ENCODE peak calls at places on chromosomes 7 and 10, in seven cellular contexts. U is HCT116; T is neuronal stem cell; R is IMR-90; I is kidney; V is heart right ventricle; M is CD4-positive, alpha-beta T cell. F is an unnamed sample.

GRCh38 chr10:129758180-129758579 is 205.9 kb downstream of the EBF3 start:
- DNase-seq in V (no peak), I (peak; percentile 10), U (no peak), T (no peak), R (no peak), M (no peak), F (no peak)

GRCh38 chr7:7266257-7266656 is 83.9 kb downstream of the C1GALT1 start:
- DNase-seq in T (no peak), I (no peak), M (no peak), V (no peak), U (no peak), R (no peak), F (no peak)

GRCh38 chr7:107394831-107395230 is 75.0 kb upstream of the GPR22 start:
- DNase-seq in M (no peak), R (peak; percentile 72), U (no peak), T (no peak), I (no peak), V (no peak), F (no peak)

GRCh38 chr10:106999118-106999707 is 165.3 kb downstream of the SORCS1 start:
- DNase-seq in I (no peak), T (no peak), M (no peak), U (no peak), V (no peak), R (no peak), F (no peak)

GRCh38 chr7:96297873-96298272 is 24.0 kb downstream of the SLC25A13 start:
- DNase-seq in I (no peak), V (no peak), U (no peak), T (no peak), M (no peak), R (no peak), F (no peak)

GRCh38 chr7:132557489-132558044 is 18.7 kb downstream of the PLXNA4 start:
- DNase-seq in I (no peak), U (no peak), V (no peak), M (no peak), R (no peak), T (no peak), F (no peak)

GRCh38 chr7:100803398-100804161 is 23.7 kb downstream of the EPHB4 start:
- DNase-seq in V (peak; percentile 85), U (no peak), I (peak; percentile 89), R (peak; percentile 83), T (peak; percentile 44), M (no peak), F (peak; percentile 31)

GRCh38 chr7:146172112-146172511 is 55.5 kb downstream of the CNTNAP2 start:
- DNase-seq in T (no peak), I (no peak), U (no peak), V (no peak), M (no peak), R (no peak), F (no peak)

GRCh38 chr7:132618956-132619305 is 42.7 kb upstream of the PLXNA4 start:
- DNase-seq in T (no peak), U (no peak), R (peak; percentile 3), M (no peak), V (no peak), I (no peak), F (no peak)

GRCh38 chr7:94649313-94649924 is 6.5 kb downstream of the SGCE start:
- DNase-seq in T (no peak), I (no peak), M (no peak), U (no peak), V (no peak), R (peak; percentile 2), F (no peak)

GRCh38 chr7:78794101-78794500 is 659.4 kb downstream of the MAGI2 start:
- DNase-seq in V (no peak), M (no peak), R (peak; percentile 82), T (no peak), I (no peak), U (no peak), F (no peak)

GRCh38 chr7:137142376-137142775 is 201.2 kb downstream of the PTN start:
- DNase-seq in R (peak; percentile 58), T (no peak), I (no peak), U (no peak), M (no peak), V (no peak), F (peak; percentile 56)

GRCh38 chr10:47299989-47300931 is at the start of gene GDF10:
- DNase-seq in U (no peak), T (peak; percentile 31), R (no peak), V (no peak), I (no peak), M (no peak), F (no peak)

GRCh38 chr10:29535012-29535777 is 99.6 kb downstream of the SVIL start:
- DNase-seq in U (peak; percentile 16), R (peak; percentile 88), M (no peak), T (no peak), V (no peak), I (peak; percentile 91), F (no peak)

GRCh38 chr10:63273575-63273974 is 140.4 kb downstream of the NRBF2 start:
- DNase-seq in T (no peak), I (no peak), M (no peak), V (no peak), U (no peak), R (peak; percentile 30), F (no peak)

GRCh38 chr10:79315602-79315920 is 31.7 kb upstream of the PPIF start:
- DNase-seq in T (no peak), V (no peak), M (no peak), I (no peak), R (no peak), U (no peak), F (no peak)

GRCh38 chr10:92284112-92284704 is 6.7 kb downstream of the CPEB3 start:
- DNase-seq in T (no peak), R (no peak), I (no peak), M (no peak), V (no peak), U (no peak), F (no peak)

GRCh38 chr10:103184615-103185014 is 8.5 kb downstream of the NT5C2 start:
- DNase-seq in I (no peak), M (no peak), V (no peak), T (no peak), U (no peak), R (no peak), F (no peak)

GRCh38 chr10:31677198-31678138 is 251.2 kb downstream of the ARHGAP12 start:
- DNase-seq in M (no peak), V (no peak), U (no peak), R (no peak), I (no peak), T (peak; percentile 96), F (no peak)

DNA sequence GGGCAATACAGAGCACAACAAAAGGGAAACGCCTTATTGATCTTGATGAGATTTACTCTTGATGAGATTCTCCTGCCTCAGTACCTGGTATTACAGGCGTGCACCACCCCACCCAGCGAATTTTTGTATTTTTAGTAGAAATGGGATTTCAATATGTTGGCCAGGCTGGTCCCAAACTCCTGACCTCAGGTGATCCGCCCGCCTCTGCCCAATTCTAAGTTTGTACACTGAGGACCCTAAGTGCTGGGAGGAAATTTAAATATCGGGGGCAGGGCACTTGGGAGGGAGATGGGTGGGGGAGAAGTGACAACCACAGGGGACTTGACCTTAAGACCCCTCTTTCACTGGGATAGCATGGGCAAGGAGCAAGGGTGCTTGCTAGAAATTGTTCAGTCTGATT is 14.1 kb downstream of the HNRNPF start:
- DNase-seq in U (no peak), V (no peak), R (no peak), I (no peak), M (no peak), T (no peak), F (no peak)
- H3K27ac ChIP-seq in U (peak overlapping the region; percentile 96), V (no peak overlapping the region), R (no peak overlapping the region), I (no peak overlapping the region), M (peak overlapping the region; percentile 94), T (no peak overlapping the region), F (peak overlapping the region; percentile 92)

GRCh38 chr7:75889223-75889825 is 10.5 kb downstream of the RHBDD2 start:
- DNase-seq in V (no peak), M (no peak), T (no peak), U (no peak), I (peak; percentile 52), R (no peak), F (no peak)
- H3K27ac ChIP-seq in V (no peak overlapping the region), M (no peak overlapping the region), T (no peak overlapping the region), U (no peak overlapping the region), I (no peak overlapping the region), R (no peak overlapping the region), F (no peak overlapping the region)

DNA sequence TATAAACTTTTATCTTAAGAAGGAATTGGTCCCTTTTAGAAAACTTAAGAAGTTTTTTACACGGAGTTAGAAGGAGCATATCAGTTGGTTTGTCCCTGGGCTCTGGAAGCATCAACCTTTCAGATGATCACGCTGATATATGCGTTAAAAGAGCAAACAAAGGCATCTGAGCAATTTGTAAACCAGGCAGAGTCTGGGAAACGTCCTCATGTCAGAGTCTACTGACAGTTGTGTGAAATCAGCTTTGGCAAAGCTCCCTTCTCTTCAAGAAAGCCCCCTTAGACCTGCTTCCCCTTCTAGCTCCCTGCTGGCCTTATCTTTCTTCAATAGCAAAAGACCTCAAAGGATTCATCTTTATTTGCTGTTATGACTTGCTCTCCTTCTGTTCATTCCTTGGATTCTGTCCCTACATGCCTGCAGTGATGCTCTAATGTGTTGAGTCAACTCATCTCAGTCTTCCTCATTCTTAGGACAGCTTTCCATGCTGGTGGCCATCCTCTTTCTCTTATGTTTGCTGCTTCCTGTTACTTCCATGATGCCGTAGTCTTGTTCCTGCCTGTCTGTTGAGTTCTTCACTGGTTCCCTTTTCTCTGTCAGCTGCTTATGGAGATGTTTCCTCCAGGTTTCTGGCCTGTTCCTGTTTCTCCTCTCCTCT is 106.5 kb upstream of the BMPER start:
- DNase-seq in T (no peak), U (no peak), I (no peak), R (no peak), V (no peak), M (no peak), F (peak; percentile 71)
- H3K27ac ChIP-seq in T (no peak overlapping the region), U (no peak overlapping the region), I (no peak overlapping the region), R (no peak overlapping the region), V (no peak overlapping the region), M (no peak overlapping the region), F (peak overlapping the region; percentile 76)

GRCh38 chr10:44862917-44863316 is 48.2 kb upstream of the TMEM72 start:
- DNase-seq in R (no peak), U (no peak), M (no peak), V (no peak), T (no peak), I (no peak), F (no peak)

GRCh38 chr10:44864637-44865288 is 46.4 kb upstream of the TMEM72 start:
- DNase-seq in U (peak; percentile 60), V (peak; percentile 91), I (peak; percentile 96), R (peak; percentile 75), T (peak; percentile 86), M (peak; percentile 81), F (no peak)

GRCh38 chr10:44863344-44864041 is 47.6 kb upstream of the TMEM72 start:
- DNase-seq in R (no peak), I (no peak), U (no peak), M (no peak), V (no peak), T (no peak), F (no peak)

GRCh38 chr10:44865289-44865671 is 45.9 kb upstream of the TMEM72 start:
- DNase-seq in U (no peak), T (no peak), V (no peak), R (no peak), M (no peak), I (no peak), F (no peak)

DNA sequence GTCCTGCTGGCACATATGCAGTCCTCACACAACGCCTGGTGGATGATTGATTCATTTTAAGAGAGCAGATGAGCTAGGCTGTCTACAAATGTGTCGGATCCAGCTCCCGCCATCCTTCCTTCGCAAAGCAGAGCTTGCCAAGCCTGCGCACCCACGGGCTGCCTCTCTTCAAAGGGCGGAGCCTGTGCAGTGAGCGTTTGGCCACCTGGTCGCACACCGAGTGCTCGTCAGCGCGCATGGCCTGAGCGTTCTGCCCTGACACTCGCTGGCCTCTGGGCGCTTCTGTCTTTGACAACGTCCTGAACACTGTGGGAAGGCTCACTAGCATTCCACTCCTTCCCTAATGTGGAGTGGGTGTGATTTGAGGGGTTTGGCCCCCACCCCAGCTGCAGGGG is 47.1 kb upstream of the TMEM72 start:
- DNase-seq in I (no peak), R (no peak), V (no peak), U (no peak), M (no peak), T (peak; percentile 31), F (no peak)
- H3K27ac ChIP-seq in I (peak overlapping the region; percentile 52), R (no peak overlapping the region), V (peak overlapping the region; percentile 10), U (no peak overlapping the region), M (no peak overlapping the region), T (no peak overlapping the region), F (no peak overlapping the region)